ENCODE peak calls at places on chromosomes 7 and 10, in ten cellular contexts. Z is esophagus muscularis mucosa, F is SK-N-SH, W is transverse colon, U is tibial nerve, V is stomach, I is sigmoid colon, T is suprapubic skin, G is H1, P is HepG2. B is an unnamed sample. For H3K36me3 and H3K27me3, the result is how much of the 10 kb centered on the place peaks cover.

GRCh38 chr7:100519580-100519979 is 19.4 kb upstream of the AGFG2 start:
- DNase-seq in Z (no peak), F (no peak), W (no peak), U (no peak), V (no peak), I (no peak), T (no peak), G (no peak), P (no peak), B (no peak)

GRCh38 chr7:117458977-117459583 is 20.7 kb upstream of the CFTR start:
- DNase-seq in Z (no peak), F (peak), W (no peak), U (no peak), V (no peak), I (no peak), T (no peak), G (no peak), P (peak), B (no peak)

GRCh38 chr10:71433116-71433982 is 36.6 kb downstream of the CDH23 start:
- DNase-seq in Z (no peak), F (peak), W (no peak), U (no peak), V (no peak), I (no peak), T (peak), G (no peak), P (no peak), B (peak)

GRCh38 chr7:134565643-134566136 is 16.8 kb downstream of the AKR1B15 start:
- DNase-seq in Z (no peak), F (no peak), W (no peak), U (no peak), V (no peak), I (no peak), T (no peak), G (no peak), P (no peak), B (no peak)

GRCh38 chr10:115706482-115707076 is 566.4 kb downstream of the GFRA1 start:
- DNase-seq in Z (no peak), F (peak), W (no peak), U (no peak), V (no peak), I (no peak), T (no peak), G (no peak), P (peak), B (no peak)

GRCh38 chr10:34954142-34954541 is 136.0 kb downstream of the CUL2 start:
- DNase-seq in Z (no peak), F (no peak), W (peak), U (no peak), V (peak), I (no peak), T (peak), G (no peak), P (no peak), B (no peak)

GRCh38 chr10:69961168-69961863 is 91.3 kb upstream of the MACROH2A2 start:
- DNase-seq in Z (peak), F (peak), W (no peak), U (no peak), V (peak), I (no peak), T (no peak), G (no peak), P (no peak), B (no peak)

GRCh38 chr7:5423844-5424688 is 432 bp upstream of the TNRC18 start:
- DNase-seq in Z (peak), F (peak), W (peak), U (peak), V (peak), I (peak), T (peak), G (peak), P (peak), B (peak)

GRCh38 chr7:29488977-29489376 is 74.7 kb upstream of the PRR15 start:
- DNase-seq in Z (peak), F (no peak), W (no peak), U (no peak), V (no peak), I (no peak), T (no peak), G (no peak), P (peak), B (no peak)

GRCh38 chr10:89576022-89576421 is 40.6 kb upstream of the SLC16A12 start:
- DNase-seq in Z (no peak), F (no peak), W (no peak), U (no peak), V (no peak), I (no peak), T (no peak), G (no peak), P (no peak), B (no peak)
- TF ChIP-seq EP300 in Z (no peak), F (no peak), W (no peak), U (no peak), V (no peak), I (no peak), T (no peak), G (no peak), P (no peak), B (no peak)

DNA sequence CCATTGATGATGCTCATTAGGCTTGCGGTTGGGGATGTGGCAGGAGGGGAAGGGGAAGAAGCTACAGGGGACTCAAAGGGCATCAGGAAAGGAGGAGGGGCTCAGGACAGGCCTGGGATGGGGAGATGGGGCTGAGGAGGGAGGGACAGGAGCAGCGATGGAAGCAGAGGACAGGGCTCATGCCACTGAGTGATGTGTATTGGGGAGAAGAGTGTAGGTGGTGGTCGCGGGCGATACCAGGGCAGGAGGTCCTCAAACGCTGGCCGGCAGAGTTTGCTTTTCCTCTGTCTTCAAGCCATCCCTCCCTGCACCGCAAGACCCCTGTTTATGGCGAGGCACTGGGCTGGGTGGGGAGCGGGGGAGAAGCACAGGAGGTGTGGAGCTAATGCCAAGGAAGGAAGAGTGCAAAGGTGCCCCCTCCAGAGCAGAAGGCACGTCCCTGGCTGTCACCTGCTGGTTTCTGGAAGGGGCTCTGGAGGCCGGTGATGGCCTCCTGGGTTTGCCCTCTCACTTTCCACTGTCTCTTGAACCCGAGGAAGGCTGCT is 134.7 kb downstream of the SVIL start:
- DNase-seq in Z (no peak), F (no peak), W (no peak), U (no peak), V (no peak), I (no peak), T (no peak), G (no peak), P (no peak), B (no peak)
- H3K36me3 ChIP-seq in Z (under half), F (half or more), W (under half), U (under half), V (under half), I (under half), T (under half), G (under half), P (under half), B (under half)

GRCh38 chr10:78550090-78550489 is 516.4 kb downstream of the RPS24 start:
- DNase-seq in Z (no peak), F (no peak), W (no peak), U (no peak), V (no peak), I (no peak), T (peak), G (no peak), P (no peak), B (no peak)

GRCh38 chr10:78552261-78552811 is 516.4 kb upstream of the ZMIZ1 start:
- DNase-seq in Z (peak), F (no peak), W (peak), U (no peak), V (no peak), I (peak), T (no peak), G (no peak), P (no peak), B (peak)

GRCh38 chr10:78551184-78552005 is 517.4 kb upstream of the ZMIZ1 start:
- DNase-seq in Z (no peak), F (no peak), W (no peak), U (no peak), V (no peak), I (no peak), T (no peak), G (peak), P (peak), B (no peak)

GRCh38 chr10:78549536-78549935 is 515.9 kb downstream of the RPS24 start:
- DNase-seq in Z (no peak), F (no peak), W (no peak), U (no peak), V (no peak), I (no peak), T (peak), G (no peak), P (no peak), B (no peak)

DNA sequence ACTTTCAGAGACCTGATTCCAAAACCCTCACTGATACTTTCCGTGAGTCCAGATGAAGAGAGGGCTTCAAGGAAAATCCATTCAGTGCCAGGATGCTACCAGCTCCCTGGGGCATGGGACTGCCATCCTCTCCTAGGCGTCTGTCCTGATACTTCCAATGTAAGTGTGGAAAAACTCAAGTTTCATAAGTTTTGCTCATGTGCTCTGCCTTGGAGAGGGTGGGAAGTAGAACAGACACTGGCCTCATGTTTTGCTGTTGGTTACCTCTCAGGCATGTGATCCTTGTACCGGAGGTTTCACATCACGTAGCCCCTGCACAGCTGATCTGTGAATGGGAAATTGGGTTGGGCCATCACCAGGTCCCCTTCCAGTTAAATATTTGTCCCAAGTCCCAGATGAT is 517.1 kb downstream of the RPS24 start:
- DNase-seq in Z (no peak), F (no peak), W (no peak), U (no peak), V (no peak), I (no peak), T (no peak), G (no peak), P (peak), B (no peak)
- H3K27me3 ChIP-seq in Z (under half), F (under half), W (under half), U (under half), V (under half), I (under half), T (under half), G (under half), P (under half), B (under half)

GRCh38 chr7:76155938-76156337 is 45.8 kb upstream of the SRRM3 start:
- DNase-seq in Z (no peak), F (no peak), W (peak), U (peak), V (peak), I (peak), T (no peak), G (no peak), P (peak), B (no peak)

GRCh38 chr7:76149847-76150691 is 51.6 kb upstream of the SRRM3 start:
- DNase-seq in Z (no peak), F (peak), W (no peak), U (no peak), V (no peak), I (no peak), T (no peak), G (no peak), P (no peak), B (no peak)

GRCh38 chr7:76146374-76146773 is 55.3 kb upstream of the SRRM3 start:
- DNase-seq in Z (peak), F (no peak), W (no peak), U (no peak), V (no peak), I (no peak), T (no peak), G (no peak), P (peak), B (no peak)

GRCh38 chr7:76151932-76152331 is 49.8 kb upstream of the SRRM3 start:
- DNase-seq in Z (no peak), F (no peak), W (no peak), U (no peak), V (no peak), I (no peak), T (no peak), G (no peak), P (no peak), B (no peak)
- TF ChIP-seq EP300 in Z (no peak), F (no peak), W (no peak), U (no peak), V (no peak), I (no peak), T (no peak), G (no peak), P (no peak), B (no peak)

GRCh38 chr7:81140206-81140605 is 221.4 kb upstream of the SEMA3C start:
- DNase-seq in Z (no peak), F (no peak), W (no peak), U (no peak), V (no peak), I (no peak), T (no peak), G (no peak), P (peak), B (no peak)
- H3K36me3 ChIP-seq in Z (under half), F (under half), W (under half), U (under half), V (under half), I (under half), T (under half), G (under half), P (under half), B (under half)

GRCh38 chr7:155514296-155514695 is 32.1 kb downstream of the CNPY1 start:
- DNase-seq in Z (no peak), F (no peak), W (no peak), U (no peak), V (no peak), I (no peak), T (no peak), G (no peak), P (no peak), B (no peak)
- H3K27me3 ChIP-seq in Z (half or more), F (half or more), W (half or more), U (half or more), V (half or more), I (half or more), T (half or more), G (half or more), P (under half), B (under half)

GRCh38 chr10:133106516-133106915 is 18.8 kb downstream of the ADGRA1 start:
- DNase-seq in Z (no peak), F (no peak), W (no peak), U (no peak), V (no peak), I (no peak), T (no peak), G (no peak), P (no peak), B (no peak)

GRCh38 chr10:133110609-133111275 is 23.0 kb downstream of the ADGRA1 start:
- DNase-seq in Z (no peak), F (no peak), W (no peak), U (no peak), V (no peak), I (no peak), T (no peak), G (no peak), P (no peak), B (no peak)

GRCh38 chr10:133113146-133113830 is 25.6 kb downstream of the ADGRA1 start:
- DNase-seq in Z (no peak), F (no peak), W (no peak), U (no peak), V (no peak), I (no peak), T (no peak), G (no peak), P (no peak), B (no peak)

GRCh38 chr10:133107442-133107841 is 19.7 kb downstream of the ADGRA1 start:
- DNase-seq in Z (no peak), F (no peak), W (no peak), U (no peak), V (no peak), I (no peak), T (no peak), G (no peak), P (no peak), B (no peak)

DNA sequence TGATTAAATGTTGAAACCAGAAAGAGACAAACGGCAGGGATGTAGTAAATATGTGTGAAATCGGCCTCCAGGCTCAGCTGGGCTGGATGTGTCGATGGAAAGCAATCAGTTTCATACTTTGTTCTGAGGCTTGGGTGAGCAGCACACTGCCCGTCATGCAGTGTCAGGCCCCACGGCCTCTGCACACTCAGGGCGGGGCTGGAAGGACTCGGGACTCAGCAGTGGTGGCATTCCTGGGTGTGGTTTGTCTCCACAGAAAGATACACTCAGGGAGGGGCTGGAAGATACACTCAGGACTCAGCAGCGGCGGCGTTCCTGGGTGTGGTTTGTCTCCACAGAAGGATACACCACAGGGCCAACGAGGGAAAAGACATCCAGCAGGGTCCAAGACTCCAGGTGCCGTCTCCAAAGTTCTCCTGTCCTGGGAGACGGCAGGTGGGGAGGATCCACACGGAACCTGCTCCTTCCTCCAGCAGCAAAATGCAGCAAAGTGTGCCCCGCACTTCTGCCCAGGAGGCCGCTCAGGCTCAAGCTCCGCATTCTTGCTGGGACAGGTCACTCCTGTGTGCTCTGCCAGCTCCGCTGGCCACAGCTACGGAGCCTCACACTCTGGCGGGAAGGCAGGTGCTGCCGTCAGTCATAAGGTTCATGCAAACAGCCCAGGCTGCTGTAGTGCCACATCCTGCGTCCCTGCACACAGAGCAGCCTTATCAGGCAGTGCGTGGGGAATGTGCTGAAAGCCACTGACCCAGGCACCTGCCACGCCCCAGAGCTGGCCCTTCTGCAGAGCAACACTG is 22.2 kb downstream of the ADGRA1 start:
- DNase-seq in Z (no peak), F (no peak), W (no peak), U (no peak), V (peak), I (no peak), T (no peak), G (no peak), P (no peak), B (no peak)
- TF ChIP-seq EP300 in Z (no peak), F (no peak), W (no peak), U (no peak), V (no peak), I (no peak), T (no peak), G (no peak), P (no peak), B (no peak)